ENCODE peak calls at places on chromosomes 1 and 21, in five cellular contexts. One of them, this sample, is unnamed.

GRCh38 chr1:232636799-232637198 is 6.9 kb upstream of the SIPA1L2 start:
- DNase-seq in Daoy: no peak
- DNase-seq in breast epithelium: no peak
- DNase-seq in stimulated activated CD8-positive, alpha-beta memory T cell treated with anti-CD3 and anti-CD28 coated beads, Interleukin-2, amount 100 ng/mL, for 1 hour: no peak
- DNase-seq in memory B cell: no peak
- DNase-seq in this sample: no peak

GRCh38 chr21:34510148-34511142 is 1.6 kb downstream of the KCNE1 start:
- DNase-seq in Daoy: peak
- DNase-seq in breast epithelium: peak
- DNase-seq in stimulated activated CD8-positive, alpha-beta memory T cell treated with anti-CD3 and anti-CD28 coated beads, Interleukin-2, amount 100 ng/mL, for 1 hour: no peak
- DNase-seq in memory B cell: no peak
- DNase-seq in this sample: no peak

GRCh38 chr1:211606914-211607751 is 28.2 kb upstream of the SLC30A1 start:
- DNase-seq in Daoy: no peak
- DNase-seq in breast epithelium: no peak
- DNase-seq in memory B cell: peak
- DNase-seq in stimulated activated CD8-positive, alpha-beta memory T cell treated with anti-CD3 and anti-CD28 coated beads, Interleukin-2, amount 100 ng/mL, for 1 hour: no peak
- DNase-seq in this sample: no peak

GRCh38 chr1:169060010-169060722 is 46.3 kb upstream of the ATP1B1 start:
- DNase-seq in Daoy: no peak
- DNase-seq in stimulated activated CD8-positive, alpha-beta memory T cell treated with anti-CD3 and anti-CD28 coated beads, Interleukin-2, amount 100 ng/mL, for 1 hour: no peak
- DNase-seq in memory B cell: no peak
- DNase-seq in breast epithelium: no peak
- DNase-seq in this sample: no peak

GRCh38 chr1:109502368-109502851 is 7.1 kb downstream of the AMIGO1 start:
- DNase-seq in memory B cell: no peak
- DNase-seq in breast epithelium: no peak
- DNase-seq in Daoy: no peak
- DNase-seq in stimulated activated CD8-positive, alpha-beta memory T cell treated with anti-CD3 and anti-CD28 coated beads, Interleukin-2, amount 100 ng/mL, for 1 hour: no peak
- DNase-seq in this sample: peak

GRCh38 chr21:42751866-42752265 is 98.4 kb downstream of the PDE9A start:
- DNase-seq in stimulated activated CD8-positive, alpha-beta memory T cell treated with anti-CD3 and anti-CD28 coated beads, Interleukin-2, amount 100 ng/mL, for 1 hour: no peak
- DNase-seq in memory B cell: no peak
- DNase-seq in breast epithelium: no peak
- DNase-seq in Daoy: no peak
- DNase-seq in this sample: no peak

GRCh38 chr21:27104749-27105439 is 138.0 kb upstream of the ADAMTS5 start:
- DNase-seq in memory B cell: no peak
- DNase-seq in stimulated activated CD8-positive, alpha-beta memory T cell treated with anti-CD3 and anti-CD28 coated beads, Interleukin-2, amount 100 ng/mL, for 1 hour: no peak
- DNase-seq in breast epithelium: no peak
- DNase-seq in Daoy: peak
- DNase-seq in this sample: no peak

GRCh38 chr21:40936151-40936550 is 89.2 kb upstream of the DSCAM start:
- DNase-seq in Daoy: no peak
- DNase-seq in memory B cell: no peak
- DNase-seq in breast epithelium: no peak
- DNase-seq in stimulated activated CD8-positive, alpha-beta memory T cell treated with anti-CD3 and anti-CD28 coated beads, Interleukin-2, amount 100 ng/mL, for 1 hour: no peak
- DNase-seq in this sample: no peak

GRCh38 chr21:44555200-44555875 is 3.3 kb downstream of the KRTAP10-3 start:
- DNase-seq in stimulated activated CD8-positive, alpha-beta memory T cell treated with anti-CD3 and anti-CD28 coated beads, Interleukin-2, amount 100 ng/mL, for 1 hour: no peak
- DNase-seq in memory B cell: no peak
- DNase-seq in breast epithelium: no peak
- DNase-seq in Daoy: no peak
- DNase-seq in this sample: no peak

GRCh38 chr1:221439734-221440436 is 302.0 kb downstream of the DUSP10 start:
- DNase-seq in stimulated activated CD8-positive, alpha-beta memory T cell treated with anti-CD3 and anti-CD28 coated beads, Interleukin-2, amount 100 ng/mL, for 1 hour: no peak
- DNase-seq in memory B cell: no peak
- DNase-seq in Daoy: peak
- DNase-seq in breast epithelium: no peak
- DNase-seq in this sample: no peak

This sample was measured in T-helper 9 cell.